ENCODE peak calls at places on chromosomes 11 and 22, in seven cellular contexts. One of them, this sample, is unnamed.

GRCh38 chr11:61580292-61580888 is 486 bp downstream of the SYT7 start:
- DNase-seq in epithelial cell of proximal tubule: no peak
- DNase-seq in astrocyte of the spinal cord: no peak
- DNase-seq in GM20000: peak; percentile 62
- DNase-seq in chondrocyte: no peak
- DNase-seq in heart right ventricle: no peak
- DNase-seq in colonic mucosa: no peak
- DNase-seq in this sample: peak; percentile 49

GRCh38 chr11:19711911-19712280 is 741 bp upstream of the NAV2 start:
- DNase-seq in epithelial cell of proximal tubule: no peak
- DNase-seq in astrocyte of the spinal cord: no peak
- DNase-seq in GM20000: peak; percentile 15
- DNase-seq in chondrocyte: no peak
- DNase-seq in heart right ventricle: no peak
- DNase-seq in colonic mucosa: peak; percentile 45
- DNase-seq in this sample: no peak

GRCh38 chr22:50169774-50170341 is 673 bp upstream of the PANX2 start:
- DNase-seq in epithelial cell of proximal tubule: no peak
- DNase-seq in astrocyte of the spinal cord: no peak
- DNase-seq in GM20000: peak; percentile 81
- DNase-seq in chondrocyte: no peak
- DNase-seq in heart right ventricle: no peak
- DNase-seq in colonic mucosa: no peak
- DNase-seq in this sample: no peak

GRCh38 chr11:70399681-70400112 is 1.4 kb downstream of the CTTN start:
- DNase-seq in epithelial cell of proximal tubule: peak; percentile 63
- DNase-seq in astrocyte of the spinal cord: peak; percentile 97
- DNase-seq in GM20000: no peak
- DNase-seq in chondrocyte: no peak
- DNase-seq in heart right ventricle: peak; percentile 74
- DNase-seq in colonic mucosa: peak; percentile 79
- DNase-seq in this sample: peak; percentile 89

GRCh38 chr22:35452351-35452781 is 52.4 kb downstream of the MCM5 start:
- DNase-seq in epithelial cell of proximal tubule: no peak
- DNase-seq in astrocyte of the spinal cord: no peak
- DNase-seq in GM20000: no peak
- DNase-seq in chondrocyte: no peak
- DNase-seq in heart right ventricle: no peak
- DNase-seq in colonic mucosa: peak; percentile 86
- DNase-seq in this sample: no peak

GRCh38 chr22:22897036-22897435 is 9.4 kb downstream of the IGLL5 start:
- DNase-seq in epithelial cell of proximal tubule: no peak
- DNase-seq in astrocyte of the spinal cord: no peak
- DNase-seq in GM20000: no peak
- DNase-seq in chondrocyte: peak; percentile 44
- DNase-seq in heart right ventricle: no peak
- DNase-seq in colonic mucosa: no peak
- DNase-seq in this sample: no peak

GRCh38 chr11:83037877-83038276 is 33.8 kb downstream of the RAB30 start:
- DNase-seq in epithelial cell of proximal tubule: no peak
- DNase-seq in astrocyte of the spinal cord: peak; percentile 49
- DNase-seq in GM20000: no peak
- DNase-seq in chondrocyte: no peak
- DNase-seq in heart right ventricle: no peak
- DNase-seq in colonic mucosa: no peak
- DNase-seq in this sample: no peak

GRCh38 chr11:88555018-88555828 is 217.7 kb upstream of the CTSC start:
- DNase-seq in epithelial cell of proximal tubule: peak; percentile 98
- DNase-seq in astrocyte of the spinal cord: peak; percentile 99
- DNase-seq in GM20000: no peak
- DNase-seq in chondrocyte: no peak
- DNase-seq in heart right ventricle: no peak
- DNase-seq in colonic mucosa: no peak
- DNase-seq in this sample: peak; percentile 32

GRCh38 chr11:20840341-20840740 is 171.0 kb downstream of the NELL1 start:
- DNase-seq in epithelial cell of proximal tubule: no peak
- DNase-seq in astrocyte of the spinal cord: no peak
- DNase-seq in GM20000: no peak
- DNase-seq in chondrocyte: no peak
- DNase-seq in heart right ventricle: no peak
- DNase-seq in colonic mucosa: no peak
- DNase-seq in this sample: no peak

GRCh38 chr11:88709567-88709966 is 356.2 kb downstream of the GRM5 start:
- DNase-seq in epithelial cell of proximal tubule: no peak
- DNase-seq in astrocyte of the spinal cord: no peak
- DNase-seq in GM20000: no peak
- DNase-seq in chondrocyte: no peak
- DNase-seq in heart right ventricle: no peak
- DNase-seq in colonic mucosa: peak; percentile 25
- DNase-seq in this sample: peak; percentile 69

GRCh38 chr11:68651208-68651984 is 32.9 kb upstream of the GAL start:
- DNase-seq in epithelial cell of proximal tubule: no peak
- DNase-seq in astrocyte of the spinal cord: peak; percentile 47
- DNase-seq in GM20000: no peak
- DNase-seq in chondrocyte: no peak
- DNase-seq in heart right ventricle: no peak
- DNase-seq in colonic mucosa: no peak
- DNase-seq in this sample: no peak

GRCh38 chr11:100970273-100971164 is 159.1 kb downstream of the PGR start:
- DNase-seq in epithelial cell of proximal tubule: no peak
- DNase-seq in astrocyte of the spinal cord: no peak
- DNase-seq in GM20000: no peak
- DNase-seq in chondrocyte: no peak
- DNase-seq in heart right ventricle: peak; percentile 4
- DNase-seq in colonic mucosa: no peak
- DNase-seq in this sample: no peak

GRCh38 chr11:7032692-7033091 is 12.4 kb downstream of the NLRP14 start:
- DNase-seq in epithelial cell of proximal tubule: peak; percentile 20
- DNase-seq in astrocyte of the spinal cord: no peak
- DNase-seq in GM20000: no peak
- DNase-seq in chondrocyte: no peak
- DNase-seq in heart right ventricle: no peak
- DNase-seq in colonic mucosa: no peak
- DNase-seq in this sample: no peak

GRCh38 chr11:3340025-3340424 is 38.9 kb downstream of the ZNF195 start:
- DNase-seq in epithelial cell of proximal tubule: peak; percentile 56
- DNase-seq in astrocyte of the spinal cord: peak; percentile 62
- DNase-seq in GM20000: no peak
- DNase-seq in chondrocyte: no peak
- DNase-seq in heart right ventricle: no peak
- DNase-seq in colonic mucosa: no peak
- DNase-seq in this sample: no peak

GRCh38 chr22:42963231-42963595 is 51.7 kb downstream of the PACSIN2 start:
- DNase-seq in epithelial cell of proximal tubule: no peak
- DNase-seq in astrocyte of the spinal cord: no peak
- DNase-seq in GM20000: no peak
- DNase-seq in chondrocyte: no peak
- DNase-seq in heart right ventricle: no peak
- DNase-seq in colonic mucosa: no peak
- DNase-seq in this sample: no peak

GRCh38 chr11:65556470-65557279 is 1.5 kb downstream of the LTBP3 start:
- DNase-seq in epithelial cell of proximal tubule: no peak
- DNase-seq in astrocyte of the spinal cord: no peak
- DNase-seq in GM20000: no peak
- DNase-seq in chondrocyte: no peak
- DNase-seq in heart right ventricle: no peak
- DNase-seq in colonic mucosa: no peak
- DNase-seq in this sample: no peak

DNA sequence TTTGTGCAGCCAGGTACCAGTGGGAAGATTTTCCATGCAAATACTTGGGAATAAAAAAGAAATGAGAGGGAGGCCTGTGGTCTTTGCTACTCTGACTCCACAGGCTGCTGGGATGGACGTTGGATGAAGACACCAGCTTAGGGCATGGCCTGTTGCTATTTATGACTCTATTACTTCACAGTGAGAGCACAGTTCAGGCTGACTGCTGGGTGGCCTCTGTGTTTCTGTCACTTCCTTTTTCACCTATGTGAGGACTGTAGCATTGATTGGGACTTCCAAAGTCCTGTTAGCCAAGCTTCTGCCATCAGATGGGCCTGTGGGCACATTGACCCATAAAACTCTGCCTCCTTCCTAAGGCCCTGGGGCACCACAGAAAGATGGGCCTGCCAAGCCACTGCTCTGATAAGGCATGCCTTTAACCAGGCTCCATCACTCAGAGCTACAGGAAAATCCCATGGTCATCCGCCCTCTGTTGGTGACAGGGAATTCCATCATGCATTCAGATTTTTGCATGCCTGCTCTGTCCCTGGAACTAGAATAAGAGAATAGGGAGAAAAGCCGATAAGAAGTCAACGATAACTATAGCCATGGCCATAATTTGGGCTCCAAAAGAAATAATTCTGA is 64.6 kb downstream of the KCNJ1 start:
- DNase-seq in epithelial cell of proximal tubule: no peak
- DNase-seq in astrocyte of the spinal cord: no peak
- DNase-seq in GM20000: no peak
- DNase-seq in chondrocyte: no peak
- DNase-seq in heart right ventricle: no peak
- DNase-seq in colonic mucosa: no peak
- DNase-seq in this sample: peak; percentile 22
- TF ChIP-seq CTCF in epithelial cell of proximal tubule: peak; percentile 62
- TF ChIP-seq CTCF in astrocyte of the spinal cord: peak; percentile 56
- TF ChIP-seq CTCF in GM20000: no peak
- TF ChIP-seq CTCF in chondrocyte: peak; percentile 77
- TF ChIP-seq CTCF in heart right ventricle: peak; percentile 46
- TF ChIP-seq CTCF in colonic mucosa: no peak
- TF ChIP-seq CTCF in this sample: no peak

GRCh38 chr11:128905345-128906184 is 14.4 kb downstream of the KCNJ5 start:
- DNase-seq in epithelial cell of proximal tubule: no peak
- DNase-seq in astrocyte of the spinal cord: peak; percentile 17
- DNase-seq in GM20000: peak; percentile 70
- DNase-seq in chondrocyte: no peak
- DNase-seq in heart right ventricle: no peak
- DNase-seq in colonic mucosa: peak; percentile 68
- DNase-seq in this sample: peak; percentile 69

GRCh38 chr11:128904872-128905344 is 13.8 kb downstream of the KCNJ5 start:
- DNase-seq in epithelial cell of proximal tubule: no peak
- DNase-seq in astrocyte of the spinal cord: peak; percentile 32
- DNase-seq in GM20000: peak; percentile 67
- DNase-seq in chondrocyte: no peak
- DNase-seq in heart right ventricle: no peak
- DNase-seq in colonic mucosa: peak; percentile 55
- DNase-seq in this sample: peak; percentile 35

GRCh38 chr11:128903248-128904041 is 12.3 kb downstream of the KCNJ5 start:
- DNase-seq in epithelial cell of proximal tubule: no peak
- DNase-seq in astrocyte of the spinal cord: peak; percentile 16
- DNase-seq in GM20000: no peak
- DNase-seq in chondrocyte: no peak
- DNase-seq in heart right ventricle: no peak
- DNase-seq in colonic mucosa: no peak
- DNase-seq in this sample: no peak

GRCh38 chr11:128902515-128903066 is 11.4 kb downstream of the KCNJ5 start:
- DNase-seq in epithelial cell of proximal tubule: no peak
- DNase-seq in astrocyte of the spinal cord: peak; percentile 49
- DNase-seq in GM20000: no peak
- DNase-seq in chondrocyte: no peak
- DNase-seq in heart right ventricle: no peak
- DNase-seq in colonic mucosa: no peak
- DNase-seq in this sample: no peak

GRCh38 chr11:128904303-128904871 is 13.2 kb downstream of the KCNJ5 start:
- DNase-seq in epithelial cell of proximal tubule: no peak
- DNase-seq in astrocyte of the spinal cord: no peak
- DNase-seq in GM20000: no peak
- DNase-seq in chondrocyte: no peak
- DNase-seq in heart right ventricle: no peak
- DNase-seq in colonic mucosa: no peak
- DNase-seq in this sample: no peak
- TF ChIP-seq CTCF in epithelial cell of proximal tubule: no peak
- TF ChIP-seq CTCF in astrocyte of the spinal cord: no peak
- TF ChIP-seq CTCF in GM20000: no peak
- TF ChIP-seq CTCF in chondrocyte: no peak
- TF ChIP-seq CTCF in heart right ventricle: no peak
- TF ChIP-seq CTCF in colonic mucosa: no peak
- TF ChIP-seq CTCF in this sample: no peak

DNA sequence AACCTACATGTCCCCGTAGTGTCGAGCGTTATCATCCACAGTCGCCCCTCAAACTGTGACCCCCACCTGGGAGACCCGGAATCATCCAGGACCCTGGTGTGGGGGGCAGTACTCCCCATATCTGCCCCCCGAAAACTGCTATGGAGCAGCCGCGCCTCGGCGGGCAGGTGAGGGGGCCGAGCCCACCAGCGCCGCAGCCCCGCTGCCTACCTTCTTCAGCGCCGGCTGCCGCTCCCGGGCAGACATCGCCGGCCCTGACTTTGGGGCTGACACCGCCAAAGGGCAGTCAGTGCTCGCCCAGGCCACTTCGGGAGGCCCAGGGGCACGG is 825 bp downstream of the ARHGAP20 start:
- DNase-seq in epithelial cell of proximal tubule: no peak
- DNase-seq in astrocyte of the spinal cord: no peak
- DNase-seq in GM20000: peak; percentile 17
- DNase-seq in chondrocyte: no peak
- DNase-seq in heart right ventricle: no peak
- DNase-seq in colonic mucosa: no peak
- DNase-seq in this sample: no peak
- TF ChIP-seq CTCF in epithelial cell of proximal tubule: no peak
- TF ChIP-seq CTCF in astrocyte of the spinal cord: no peak
- TF ChIP-seq CTCF in GM20000: no peak
- TF ChIP-seq CTCF in chondrocyte: no peak
- TF ChIP-seq CTCF in heart right ventricle: no peak
- TF ChIP-seq CTCF in colonic mucosa: no peak
- TF ChIP-seq CTCF in this sample: no peak

GRCh38 chr11:119680899-119681370 is 48.1 kb downstream of the NECTIN1 start:
- DNase-seq in epithelial cell of proximal tubule: no peak
- DNase-seq in astrocyte of the spinal cord: no peak
- DNase-seq in GM20000: no peak
- DNase-seq in chondrocyte: no peak
- DNase-seq in heart right ventricle: peak; percentile 68
- DNase-seq in colonic mucosa: no peak
- DNase-seq in this sample: no peak

GRCh38 chr11:119683783-119684182 is 45.2 kb downstream of the NECTIN1 start:
- DNase-seq in epithelial cell of proximal tubule: no peak
- DNase-seq in astrocyte of the spinal cord: no peak
- DNase-seq in GM20000: no peak
- DNase-seq in chondrocyte: no peak
- DNase-seq in heart right ventricle: no peak
- DNase-seq in colonic mucosa: no peak
- DNase-seq in this sample: peak; percentile 85

GRCh38 chr11:119684361-119685072 is 44.5 kb downstream of the NECTIN1 start:
- DNase-seq in epithelial cell of proximal tubule: no peak
- DNase-seq in astrocyte of the spinal cord: peak; percentile 62
- DNase-seq in GM20000: peak; percentile 50
- DNase-seq in chondrocyte: no peak
- DNase-seq in heart right ventricle: no peak
- DNase-seq in colonic mucosa: no peak
- DNase-seq in this sample: peak; percentile 74

GRCh38 chr11:119678351-119678750 is 50.6 kb downstream of the NECTIN1 start:
- DNase-seq in epithelial cell of proximal tubule: no peak
- DNase-seq in astrocyte of the spinal cord: no peak
- DNase-seq in GM20000: no peak
- DNase-seq in chondrocyte: no peak
- DNase-seq in heart right ventricle: no peak
- DNase-seq in colonic mucosa: no peak
- DNase-seq in this sample: no peak

DNA sequence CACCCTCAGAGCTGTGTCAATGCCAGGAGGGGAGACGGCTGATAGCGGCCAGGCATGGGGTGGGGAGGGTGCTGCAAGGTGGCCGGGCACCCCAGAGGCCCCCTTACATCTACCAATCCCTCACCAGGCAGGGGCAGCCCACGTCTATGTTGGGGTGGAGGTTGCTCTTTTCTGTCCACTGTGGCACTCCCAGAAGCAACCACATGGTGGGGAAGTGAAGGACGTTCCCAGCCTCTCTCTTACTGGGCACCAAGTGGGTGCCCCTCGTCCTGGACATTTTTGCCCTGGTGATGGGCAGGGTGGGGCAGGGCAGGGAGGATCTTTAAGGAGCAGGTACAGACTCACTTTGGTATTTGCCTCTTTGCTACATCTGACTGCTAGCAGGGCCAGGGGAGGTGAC is 47.5 kb downstream of the NECTIN1 start:
- DNase-seq in epithelial cell of proximal tubule: no peak
- DNase-seq in astrocyte of the spinal cord: no peak
- DNase-seq in GM20000: no peak
- DNase-seq in chondrocyte: no peak
- DNase-seq in heart right ventricle: no peak
- DNase-seq in colonic mucosa: no peak
- DNase-seq in this sample: no peak
- TF ChIP-seq CTCF in epithelial cell of proximal tubule: peak; percentile 26
- TF ChIP-seq CTCF in astrocyte of the spinal cord: peak; percentile 7
- TF ChIP-seq CTCF in GM20000: no peak
- TF ChIP-seq CTCF in chondrocyte: peak; percentile 28
- TF ChIP-seq CTCF in heart right ventricle: peak; percentile 38
- TF ChIP-seq CTCF in colonic mucosa: no peak
- TF ChIP-seq CTCF in this sample: no peak